ENCODE peak calls at places on chromosomes 3 and 15, in nine cellular contexts. One of them, this sample, is unnamed.

GRCh38 chr3:46710671-46711295 is 6.9 kb downstream of the PRSS50 start:
- DNase-seq in mesenteric fat pad: no peak
- DNase-seq in neural crest cell: no peak
- DNase-seq in cardiac fibroblast: no peak
- DNase-seq in Daoy: no peak
- DNase-seq in tibial artery: no peak
- DNase-seq in HT1080: no peak
- DNase-seq in lung microvascular endothelial cell: no peak
- DNase-seq in M059J: no peak
- DNase-seq in this sample: peak; percentile 72

GRCh38 chr3:124915254-124915653 is 19.3 kb downstream of the MUC13 start:
- DNase-seq in mesenteric fat pad: no peak
- DNase-seq in neural crest cell: no peak
- DNase-seq in cardiac fibroblast: no peak
- DNase-seq in Daoy: no peak
- DNase-seq in tibial artery: no peak
- DNase-seq in HT1080: no peak
- DNase-seq in lung microvascular endothelial cell: no peak
- DNase-seq in M059J: no peak
- DNase-seq in this sample: no peak

GRCh38 chr3:33076952-33077351 is 20.0 kb downstream of the GLB1 start:
- DNase-seq in mesenteric fat pad: no peak
- DNase-seq in neural crest cell: no peak
- DNase-seq in cardiac fibroblast: no peak
- DNase-seq in Daoy: no peak
- DNase-seq in tibial artery: no peak
- DNase-seq in HT1080: no peak
- DNase-seq in lung microvascular endothelial cell: no peak
- DNase-seq in M059J: no peak
- DNase-seq in this sample: no peak

GRCh38 chr3:191301017-191301416 is 28.2 kb upstream of the CCDC50 start:
- DNase-seq in mesenteric fat pad: no peak
- DNase-seq in neural crest cell: no peak
- DNase-seq in cardiac fibroblast: no peak
- DNase-seq in Daoy: no peak
- DNase-seq in tibial artery: no peak
- DNase-seq in HT1080: no peak
- DNase-seq in lung microvascular endothelial cell: no peak
- DNase-seq in M059J: no peak
- DNase-seq in this sample: no peak

GRCh38 chr15:74212494-74212893 is 9.9 kb upstream of the STRA6 start:
- DNase-seq in mesenteric fat pad: no peak
- DNase-seq in neural crest cell: no peak
- DNase-seq in cardiac fibroblast: no peak
- DNase-seq in Daoy: no peak
- DNase-seq in tibial artery: no peak
- DNase-seq in HT1080: no peak
- DNase-seq in lung microvascular endothelial cell: no peak
- DNase-seq in M059J: no peak
- DNase-seq in this sample: no peak

GRCh38 chr15:44535509-44536297 is 1.2 kb upstream of the EIF3J start:
- DNase-seq in mesenteric fat pad: peak; percentile 78
- DNase-seq in neural crest cell: no peak
- DNase-seq in cardiac fibroblast: no peak
- DNase-seq in Daoy: peak; percentile 15
- DNase-seq in tibial artery: no peak
- DNase-seq in HT1080: no peak
- DNase-seq in lung microvascular endothelial cell: no peak
- DNase-seq in M059J: no peak
- DNase-seq in this sample: no peak

GRCh38 chr3:111923095-111923771 is 55.6 kb upstream of the ABHD10 start:
- DNase-seq in mesenteric fat pad: no peak
- DNase-seq in neural crest cell: no peak
- DNase-seq in cardiac fibroblast: no peak
- DNase-seq in Daoy: peak; percentile 60
- DNase-seq in tibial artery: no peak
- DNase-seq in HT1080: peak; percentile 91
- DNase-seq in lung microvascular endothelial cell: peak; percentile 36
- DNase-seq in M059J: peak; percentile 84
- DNase-seq in this sample: no peak

GRCh38 chr3:150412599-150413069 is 4.5 kb downstream of the TSC22D2 start:
- DNase-seq in mesenteric fat pad: no peak
- DNase-seq in neural crest cell: no peak
- DNase-seq in cardiac fibroblast: peak; percentile 77
- DNase-seq in Daoy: peak; percentile 32
- DNase-seq in tibial artery: no peak
- DNase-seq in HT1080: peak; percentile 76
- DNase-seq in lung microvascular endothelial cell: peak; percentile 70
- DNase-seq in M059J: peak; percentile 77
- DNase-seq in this sample: peak; percentile 38

GRCh38 chr3:71601811-71602210 is 18.3 kb upstream of the FOXP1 start:
- DNase-seq in mesenteric fat pad: no peak
- DNase-seq in neural crest cell: no peak
- DNase-seq in cardiac fibroblast: peak; percentile 35
- DNase-seq in Daoy: peak; percentile 72
- DNase-seq in tibial artery: no peak
- DNase-seq in HT1080: peak; percentile 91
- DNase-seq in lung microvascular endothelial cell: peak; percentile 70
- DNase-seq in M059J: peak; percentile 69
- DNase-seq in this sample: no peak

GRCh38 chr15:92803852-92804609 is 96.1 kb upstream of the CHD2 start:
- DNase-seq in mesenteric fat pad: no peak
- DNase-seq in neural crest cell: no peak
- DNase-seq in cardiac fibroblast: peak; percentile 100
- DNase-seq in Daoy: peak; percentile 97
- DNase-seq in tibial artery: peak; percentile 90
- DNase-seq in HT1080: peak; percentile 100
- DNase-seq in lung microvascular endothelial cell: peak; percentile 90
- DNase-seq in M059J: peak; percentile 100
- DNase-seq in this sample: peak; percentile 26

GRCh38 chr3:128498901-128499530 is 6.0 kb upstream of the GATA2 start:
- DNase-seq in mesenteric fat pad: no peak
- DNase-seq in neural crest cell: no peak
- DNase-seq in cardiac fibroblast: no peak
- DNase-seq in Daoy: no peak
- DNase-seq in tibial artery: no peak
- DNase-seq in HT1080: no peak
- DNase-seq in lung microvascular endothelial cell: peak; percentile 0
- DNase-seq in M059J: no peak
- DNase-seq in this sample: no peak

GRCh38 chr15:40420793-40421192 is 15.2 kb downstream of the IVD start:
- DNase-seq in mesenteric fat pad: no peak
- DNase-seq in neural crest cell: no peak
- DNase-seq in cardiac fibroblast: no peak
- DNase-seq in Daoy: no peak
- DNase-seq in tibial artery: no peak
- DNase-seq in HT1080: no peak
- DNase-seq in lung microvascular endothelial cell: no peak
- DNase-seq in M059J: no peak
- DNase-seq in this sample: peak; percentile 65

GRCh38 chr15:99925661-99926461 is 192.6 kb upstream of the LYSMD4 start:
- DNase-seq in mesenteric fat pad: no peak
- DNase-seq in neural crest cell: no peak
- DNase-seq in cardiac fibroblast: peak; percentile 11
- DNase-seq in Daoy: peak; percentile 24
- DNase-seq in tibial artery: peak; percentile 49
- DNase-seq in HT1080: no peak
- DNase-seq in lung microvascular endothelial cell: no peak
- DNase-seq in M059J: peak; percentile 12
- DNase-seq in this sample: peak; percentile 64

GRCh38 chr3:180947761-180948390 is 35.4 kb downstream of the FXR1 start:
- DNase-seq in mesenteric fat pad: no peak
- DNase-seq in neural crest cell: no peak
- DNase-seq in cardiac fibroblast: no peak
- DNase-seq in Daoy: no peak
- DNase-seq in tibial artery: no peak
- DNase-seq in HT1080: no peak
- DNase-seq in lung microvascular endothelial cell: no peak
- DNase-seq in M059J: no peak
- DNase-seq in this sample: no peak

GRCh38 chr3:30609930-30610701 is 3.7 kb downstream of the TGFBR2 start:
- DNase-seq in mesenteric fat pad: no peak
- DNase-seq in neural crest cell: no peak
- DNase-seq in cardiac fibroblast: no peak
- DNase-seq in Daoy: no peak
- DNase-seq in tibial artery: no peak
- DNase-seq in HT1080: no peak
- DNase-seq in lung microvascular endothelial cell: peak; percentile 9
- DNase-seq in M059J: no peak
- DNase-seq in this sample: no peak

GRCh38 chr15:83112233-83112958 is 5.0 kb downstream of the TM6SF1 start:
- DNase-seq in mesenteric fat pad: no peak
- DNase-seq in neural crest cell: no peak
- DNase-seq in cardiac fibroblast: peak; percentile 62
- DNase-seq in Daoy: peak; percentile 77
- DNase-seq in tibial artery: no peak
- DNase-seq in HT1080: peak; percentile 71
- DNase-seq in lung microvascular endothelial cell: peak; percentile 93
- DNase-seq in M059J: peak; percentile 79
- DNase-seq in this sample: no peak

GRCh38 chr15:38267416-38268022 is 14.9 kb downstream of the SPRED1 start:
- DNase-seq in mesenteric fat pad: no peak
- DNase-seq in neural crest cell: no peak
- DNase-seq in cardiac fibroblast: peak; percentile 10
- DNase-seq in Daoy: no peak
- DNase-seq in tibial artery: no peak
- DNase-seq in HT1080: peak; percentile 6
- DNase-seq in lung microvascular endothelial cell: no peak
- DNase-seq in M059J: peak; percentile 22
- DNase-seq in this sample: no peak

GRCh38 chr3:155302891-155303290 is 9.4 kb upstream of the STRIT1 start:
- DNase-seq in mesenteric fat pad: no peak
- DNase-seq in neural crest cell: no peak
- DNase-seq in cardiac fibroblast: no peak
- DNase-seq in Daoy: no peak
- DNase-seq in tibial artery: no peak
- DNase-seq in HT1080: no peak
- DNase-seq in lung microvascular endothelial cell: no peak
- DNase-seq in M059J: no peak
- DNase-seq in this sample: no peak

GRCh38 chr3:88618121-88618645 is 468.4 kb downstream of the C3orf38 start:
- DNase-seq in mesenteric fat pad: no peak
- DNase-seq in neural crest cell: no peak
- DNase-seq in cardiac fibroblast: no peak
- DNase-seq in Daoy: no peak
- DNase-seq in tibial artery: no peak
- DNase-seq in HT1080: no peak
- DNase-seq in lung microvascular endothelial cell: no peak
- DNase-seq in M059J: no peak
- DNase-seq in this sample: no peak

GRCh38 chr3:177567833-177568232 is 370.6 kb upstream of the TBL1XR1 start:
- DNase-seq in mesenteric fat pad: no peak
- DNase-seq in neural crest cell: no peak
- DNase-seq in cardiac fibroblast: no peak
- DNase-seq in Daoy: peak; percentile 15
- DNase-seq in tibial artery: no peak
- DNase-seq in HT1080: peak; percentile 38
- DNase-seq in lung microvascular endothelial cell: no peak
- DNase-seq in M059J: peak; percentile 76
- DNase-seq in this sample: no peak

GRCh38 chr3:31882431-31882830 is 98.6 kb downstream of the OSBPL10 start:
- DNase-seq in mesenteric fat pad: no peak
- DNase-seq in neural crest cell: no peak
- DNase-seq in cardiac fibroblast: no peak
- DNase-seq in Daoy: no peak
- DNase-seq in tibial artery: no peak
- DNase-seq in HT1080: no peak
- DNase-seq in lung microvascular endothelial cell: no peak
- DNase-seq in M059J: no peak
- DNase-seq in this sample: no peak

This sample was measured in G401.